ENCODE peak calls at places on chromosome 1, in eight cellular contexts. B, Z, I, R, V, K, X and J are unnamed samples.

GRCh38 chr1:220734571-220735326 is 13.4 kb upstream of the MTARC2 start:
- DNase-seq in B (no peak), Z (no peak), I (no peak), R (no peak), V (peak; percentile 72), K (no peak), X (no peak), J (no peak)

GRCh38 chr1:160070243-160071163 is 543 bp upstream of the KCNJ10 start:
- DNase-seq in B (peak; percentile 65), Z (peak; percentile 84), I (peak; percentile 78), R (peak; percentile 71), V (peak; percentile 86), K (peak; percentile 88), X (peak; percentile 94), J (peak; percentile 88)

GRCh38 chr1:211135342-211135950 is 1.5 kb upstream of the KCNH1 start:
- DNase-seq in B (no peak), Z (peak; percentile 28), I (no peak), R (no peak), V (peak; percentile 82), K (no peak), X (no peak), J (no peak)

GRCh38 chr1:7847599-7847998 is 5.3 kb downstream of the UTS2 start:
- DNase-seq in B (no peak), Z (no peak), I (no peak), R (no peak), V (peak; percentile 55), K (no peak), X (no peak), J (no peak)

GRCh38 chr1:155453141-155453540 is 109.5 kb downstream of the ASH1L start:
- DNase-seq in B (no peak), Z (no peak), I (no peak), R (no peak), V (no peak), K (no peak), X (no peak), J (no peak)

GRCh38 chr1:77874804-77875445 is 13.5 kb upstream of the NEXN start:
- DNase-seq in B (no peak), Z (no peak), I (no peak), R (no peak), V (peak; percentile 31), K (no peak), X (no peak), J (no peak)

GRCh38 chr1:100624886-100625430 is 87.0 kb downstream of the GPR88 start:
- DNase-seq in B (no peak), Z (no peak), I (no peak), R (no peak), V (no peak), K (no peak), X (no peak), J (no peak)

GRCh38 chr1:75795703-75796193 is 934 bp upstream of the MSH4 start:
- DNase-seq in B (no peak), Z (no peak), I (no peak), R (no peak), V (no peak), K (no peak), X (no peak), J (no peak)

GRCh38 chr1:246434335-246434734 is 72.7 kb downstream of the SMYD3 start:
- DNase-seq in B (no peak), Z (peak; percentile 10), I (no peak), R (no peak), V (no peak), K (no peak), X (no peak), J (no peak)

GRCh38 chr1:180916012-180916770 is 3.5 kb downstream of the KIAA1614 start:
- DNase-seq in B (no peak), Z (no peak), I (no peak), R (no peak), V (no peak), K (no peak), X (no peak), J (peak; percentile 61)

GRCh38 chr1:5514519-5515183 is 477.6 kb downstream of the NPHP4 start:
- DNase-seq in B (peak; percentile 60), Z (peak; percentile 59), I (peak; percentile 70), R (peak; percentile 39), V (peak; percentile 61), K (no peak), X (peak; percentile 66), J (peak; percentile 87)

GRCh38 chr1:61674221-61674620 is 50.7 kb downstream of the TM2D1 start:
- DNase-seq in B (no peak), Z (no peak), I (no peak), R (no peak), V (peak; percentile 34), K (no peak), X (no peak), J (no peak)

GRCh38 chr1:224851210-224851849 is 78.1 kb upstream of the DNAH14 start:
- DNase-seq in B (peak; percentile 21), Z (peak; percentile 71), I (peak; percentile 74), R (peak; percentile 4), V (peak; percentile 62), K (no peak), X (peak; percentile 52), J (peak; percentile 79)

GRCh38 chr1:1889847-1890505 is 911 bp downstream of the GNB1 start:
- DNase-seq in B (peak; percentile 20), Z (peak; percentile 71), I (no peak), R (peak; percentile 13), V (peak; percentile 73), K (no peak), X (peak; percentile 28), J (peak; percentile 91)

GRCh38 chr1:155893389-155894142 is 17.6 kb downstream of the RIT1 start:
- DNase-seq in B (no peak), Z (peak; percentile 33), I (no peak), R (no peak), V (peak; percentile 70), K (no peak), X (no peak), J (no peak)

GRCh38 chr1:159817276-159818041 is 9.2 kb upstream of the SLAMF8 start:
- DNase-seq in B (no peak), Z (no peak), I (no peak), R (no peak), V (peak; percentile 36), K (no peak), X (no peak), J (no peak)

GRCh38 chr1:157963713-157964112 is 29.7 kb upstream of the KIRREL1 start:
- DNase-seq in B (peak; percentile 17), Z (peak; percentile 71), I (peak; percentile 84), R (peak; percentile 16), V (peak; percentile 89), K (peak; percentile 75), X (peak; percentile 30), J (peak; percentile 76)